ENCODE peak calls at places on chromosomes 11 and 22, in seven cellular contexts. T is trophoblast cell, P is H9, L is neuronal stem cell, Z is H1, U is mesenchymal stem cell, C is mesendoderm. R is an unnamed sample.

GRCh38 chr11:66226111-66226510 is 42.3 kb upstream of the RAB1B start:
- DNase-seq in U (no peak), Z (no peak), P (no peak), L (no peak), C (no peak), T (no peak), R (no peak)

GRCh38 chr11:110463153-110463552 is 33.4 kb downstream of the FDX1 start:
- DNase-seq in P (peak), U (peak), C (peak), Z (peak), L (peak), T (peak), R (peak)

GRCh38 chr22:22565991-22566390 is 6.9 kb upstream of the PRAME start:
- DNase-seq in L (no peak), P (no peak), T (no peak), Z (no peak), C (no peak), U (peak), R (peak)

GRCh38 chr22:47157486-47158270 is 395.2 kb downstream of the TBC1D22A start:
- DNase-seq in P (no peak), T (no peak), L (no peak), U (no peak), Z (no peak), C (no peak), R (no peak)

GRCh38 chr22:21032843-21033688 is 705 bp upstream of the SLC7A4 start:
- DNase-seq in T (peak), L (peak), C (no peak), P (no peak), Z (no peak), U (no peak), R (no peak)

GRCh38 chr11:134584001-134584561 is 172.0 kb upstream of the B3GAT1 start:
- DNase-seq in C (no peak), T (no peak), L (no peak), Z (peak), U (no peak), P (peak), R (no peak)

GRCh38 chr11:105071060-105071732 is 26.1 kb upstream of the CARD16 start:
- DNase-seq in P (no peak), T (no peak), Z (no peak), L (no peak), U (no peak), C (no peak), R (no peak)

GRCh38 chr11:126926376-126926791 is 74.2 kb downstream of the KIRREL3 start:
- DNase-seq in P (peak), C (no peak), Z (no peak), U (no peak), T (no peak), L (no peak), R (peak)

GRCh38 chr11:17403977-17404759 is 15.7 kb upstream of the KCNJ11 start:
- DNase-seq in P (no peak), U (no peak), T (no peak), C (no peak), L (no peak), Z (no peak), R (no peak)

DNA sequence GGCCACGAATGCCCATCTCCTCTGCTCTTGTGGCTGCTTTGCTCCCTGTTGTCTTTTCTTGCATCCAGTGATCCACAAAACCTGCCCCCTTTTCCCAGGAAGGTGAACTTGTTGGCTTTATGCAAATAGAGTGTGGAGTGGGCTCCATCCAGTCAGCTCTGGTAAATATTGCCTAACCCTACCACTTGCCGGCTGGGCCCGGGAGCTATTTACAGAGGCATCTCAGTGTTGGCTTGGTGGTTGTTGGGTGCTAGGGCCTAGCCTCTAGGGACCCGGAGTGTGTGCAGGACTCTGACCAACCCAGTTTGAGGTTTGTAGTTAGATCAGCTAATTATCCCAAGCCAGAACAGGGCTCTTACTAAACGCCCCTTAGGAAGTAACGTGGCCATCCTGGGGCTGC is 40.8 kb upstream of the TLCD5 start:
- DNase-seq in U (no peak), L (no peak), T (no peak), P (no peak), Z (no peak), C (no peak), R (no peak)
- H4K8ac ChIP-seq in U (no peak), L (no peak), T (no peak), P (no peak), Z (no peak), C (no peak), R (no peak)

GRCh38 chr11:122803716-122804115 is 34.6 kb upstream of the CRTAM start:
- DNase-seq in T (peak), C (no peak), Z (no peak), U (no peak), L (no peak), P (no peak), R (no peak)
- H4K8ac ChIP-seq in T (peak), C (no peak), Z (no peak), U (no peak), L (no peak), P (no peak), R (no peak)

GRCh38 chr22:36351921-36352774 is 35.6 kb downstream of the MYH9 start:
- DNase-seq in T (peak), L (no peak), U (no peak), P (no peak), Z (no peak), C (peak), R (no peak)
- H4K8ac ChIP-seq in T (no peak), L (no peak), U (peak), P (no peak), Z (peak), C (no peak), R (peak)

GRCh38 chr11:73889019-73889418 is 12.2 kb downstream of the PAAF1 start:
- DNase-seq in P (no peak), Z (no peak), C (no peak), L (no peak), T (peak), U (no peak), R (peak)
- H4K8ac ChIP-seq in P (no peak), Z (no peak), C (no peak), L (no peak), T (no peak), U (no peak), R (no peak)

R was measured in IMR-90.